ENCODE peak calls at places on chromosome 1, in ten cellular contexts. One of them, this sample, is unnamed.

GRCh38 chr1:9421533-9421873 is 117.8 kb upstream of the SLC25A33 start:
- DNase-seq in tibial nerve: no peak
- DNase-seq in choroid plexus epithelial cell: no peak
- DNase-seq in fibroblast of lung: no peak
- DNase-seq in kidney epithelial cell: no peak
- DNase-seq in Karpas-422: no peak
- DNase-seq in fibroblast of mammary gland: no peak
- DNase-seq in lower lobe of right lung: no peak
- DNase-seq in heart right ventricle: no peak
- DNase-seq in cardiac fibroblast: no peak
- DNase-seq in this sample: no peak

GRCh38 chr1:234538930-234539649 is 60.1 kb upstream of the TARBP1 start:
- DNase-seq in tibial nerve: no peak
- DNase-seq in choroid plexus epithelial cell: no peak
- DNase-seq in fibroblast of lung: no peak
- DNase-seq in kidney epithelial cell: no peak
- DNase-seq in Karpas-422: no peak
- DNase-seq in fibroblast of mammary gland: no peak
- DNase-seq in lower lobe of right lung: no peak
- DNase-seq in heart right ventricle: peak
- DNase-seq in cardiac fibroblast: no peak
- DNase-seq in this sample: no peak

GRCh38 chr1:5862051-5862825 is 130.0 kb downstream of the NPHP4 start:
- DNase-seq in tibial nerve: no peak
- DNase-seq in choroid plexus epithelial cell: no peak
- DNase-seq in fibroblast of lung: no peak
- DNase-seq in kidney epithelial cell: no peak
- DNase-seq in Karpas-422: no peak
- DNase-seq in fibroblast of mammary gland: no peak
- DNase-seq in lower lobe of right lung: no peak
- DNase-seq in heart right ventricle: no peak
- DNase-seq in cardiac fibroblast: no peak
- DNase-seq in this sample: no peak

GRCh38 chr1:24586970-24587820 is 31.3 kb downstream of the NCMAP start:
- DNase-seq in tibial nerve: peak
- DNase-seq in choroid plexus epithelial cell: peak
- DNase-seq in fibroblast of lung: peak
- DNase-seq in kidney epithelial cell: no peak
- DNase-seq in Karpas-422: peak
- DNase-seq in fibroblast of mammary gland: peak
- DNase-seq in lower lobe of right lung: no peak
- DNase-seq in heart right ventricle: no peak
- DNase-seq in cardiac fibroblast: peak
- DNase-seq in this sample: no peak

GRCh38 chr1:29706936-29707335 is 470.6 kb downstream of the PTPRU start:
- DNase-seq in tibial nerve: no peak
- DNase-seq in choroid plexus epithelial cell: peak
- DNase-seq in fibroblast of lung: peak
- DNase-seq in kidney epithelial cell: no peak
- DNase-seq in Karpas-422: peak
- DNase-seq in fibroblast of mammary gland: peak
- DNase-seq in lower lobe of right lung: no peak
- DNase-seq in heart right ventricle: no peak
- DNase-seq in cardiac fibroblast: peak
- DNase-seq in this sample: peak

GRCh38 chr1:65994223-65994622 is 201.5 kb downstream of the PDE4B start:
- DNase-seq in tibial nerve: no peak
- DNase-seq in choroid plexus epithelial cell: no peak
- DNase-seq in fibroblast of lung: no peak
- DNase-seq in kidney epithelial cell: no peak
- DNase-seq in Karpas-422: no peak
- DNase-seq in fibroblast of mammary gland: no peak
- DNase-seq in lower lobe of right lung: no peak
- DNase-seq in heart right ventricle: no peak
- DNase-seq in cardiac fibroblast: no peak
- DNase-seq in this sample: no peak

GRCh38 chr1:206753141-206753540 is 17.4 kb upstream of the IL19 start:
- DNase-seq in tibial nerve: no peak
- DNase-seq in choroid plexus epithelial cell: no peak
- DNase-seq in fibroblast of lung: no peak
- DNase-seq in kidney epithelial cell: no peak
- DNase-seq in Karpas-422: no peak
- DNase-seq in fibroblast of mammary gland: peak
- DNase-seq in lower lobe of right lung: no peak
- DNase-seq in heart right ventricle: no peak
- DNase-seq in cardiac fibroblast: peak
- DNase-seq in this sample: no peak

GRCh38 chr1:207393610-207394009 is 60.5 kb upstream of the CR2 start:
- DNase-seq in tibial nerve: no peak
- DNase-seq in choroid plexus epithelial cell: peak
- DNase-seq in fibroblast of lung: peak
- DNase-seq in kidney epithelial cell: peak
- DNase-seq in Karpas-422: no peak
- DNase-seq in fibroblast of mammary gland: peak
- DNase-seq in lower lobe of right lung: no peak
- DNase-seq in heart right ventricle: no peak
- DNase-seq in cardiac fibroblast: peak
- DNase-seq in this sample: no peak

GRCh38 chr1:41423511-41424191 is 60.8 kb downstream of the EDN2 start:
- DNase-seq in tibial nerve: no peak
- DNase-seq in choroid plexus epithelial cell: no peak
- DNase-seq in fibroblast of lung: no peak
- DNase-seq in kidney epithelial cell: no peak
- DNase-seq in Karpas-422: no peak
- DNase-seq in fibroblast of mammary gland: no peak
- DNase-seq in lower lobe of right lung: peak
- DNase-seq in heart right ventricle: peak
- DNase-seq in cardiac fibroblast: no peak
- DNase-seq in this sample: peak

GRCh38 chr1:168135116-168135981 is 1.4 kb downstream of the GPR161 start:
- DNase-seq in tibial nerve: no peak
- DNase-seq in choroid plexus epithelial cell: peak
- DNase-seq in fibroblast of lung: no peak
- DNase-seq in kidney epithelial cell: no peak
- DNase-seq in Karpas-422: peak
- DNase-seq in fibroblast of mammary gland: no peak
- DNase-seq in lower lobe of right lung: no peak
- DNase-seq in heart right ventricle: no peak
- DNase-seq in cardiac fibroblast: no peak
- DNase-seq in this sample: no peak

GRCh38 chr1:93029317-93029716 is 49.8 kb upstream of the MTF2 start:
- DNase-seq in tibial nerve: no peak
- DNase-seq in choroid plexus epithelial cell: no peak
- DNase-seq in fibroblast of lung: no peak
- DNase-seq in kidney epithelial cell: no peak
- DNase-seq in Karpas-422: peak
- DNase-seq in fibroblast of mammary gland: no peak
- DNase-seq in lower lobe of right lung: no peak
- DNase-seq in heart right ventricle: no peak
- DNase-seq in cardiac fibroblast: no peak
- DNase-seq in this sample: no peak

GRCh38 chr1:235642021-235642942 is 7.3 kb downstream of the GNG4 start:
- DNase-seq in tibial nerve: no peak
- DNase-seq in choroid plexus epithelial cell: peak
- DNase-seq in fibroblast of lung: peak
- DNase-seq in kidney epithelial cell: no peak
- DNase-seq in Karpas-422: no peak
- DNase-seq in fibroblast of mammary gland: peak
- DNase-seq in lower lobe of right lung: no peak
- DNase-seq in heart right ventricle: no peak
- DNase-seq in cardiac fibroblast: peak
- DNase-seq in this sample: no peak

GRCh38 chr1:14679027-14679688 is 80.7 kb downstream of the KAZN start:
- DNase-seq in tibial nerve: no peak
- DNase-seq in choroid plexus epithelial cell: no peak
- DNase-seq in fibroblast of lung: no peak
- DNase-seq in kidney epithelial cell: no peak
- DNase-seq in Karpas-422: no peak
- DNase-seq in fibroblast of mammary gland: no peak
- DNase-seq in lower lobe of right lung: no peak
- DNase-seq in heart right ventricle: no peak
- DNase-seq in cardiac fibroblast: no peak
- DNase-seq in this sample: no peak
- H3K4me3 ChIP-seq in tibial nerve: no peak
- H3K4me3 ChIP-seq in choroid plexus epithelial cell: no peak
- H3K4me3 ChIP-seq in fibroblast of lung: no peak
- H3K4me3 ChIP-seq in kidney epithelial cell: no peak
- H3K4me3 ChIP-seq in Karpas-422: no peak
- H3K4me3 ChIP-seq in fibroblast of mammary gland: no peak
- H3K4me3 ChIP-seq in lower lobe of right lung: no peak
- H3K4me3 ChIP-seq in heart right ventricle: no peak
- H3K4me3 ChIP-seq in cardiac fibroblast: no peak
- H3K4me3 ChIP-seq in this sample: no peak

GRCh38 chr1:164382384-164382783 is 176.6 kb upstream of the PBX1 start:
- DNase-seq in tibial nerve: no peak
- DNase-seq in choroid plexus epithelial cell: no peak
- DNase-seq in fibroblast of lung: no peak
- DNase-seq in kidney epithelial cell: no peak
- DNase-seq in Karpas-422: no peak
- DNase-seq in fibroblast of mammary gland: no peak
- DNase-seq in lower lobe of right lung: no peak
- DNase-seq in heart right ventricle: no peak
- DNase-seq in cardiac fibroblast: no peak
- DNase-seq in this sample: no peak

GRCh38 chr1:164380893-164381292 is 178.1 kb upstream of the PBX1 start:
- DNase-seq in tibial nerve: peak
- DNase-seq in choroid plexus epithelial cell: peak
- DNase-seq in fibroblast of lung: peak
- DNase-seq in kidney epithelial cell: no peak
- DNase-seq in Karpas-422: no peak
- DNase-seq in fibroblast of mammary gland: peak
- DNase-seq in lower lobe of right lung: no peak
- DNase-seq in heart right ventricle: no peak
- DNase-seq in cardiac fibroblast: peak
- DNase-seq in this sample: no peak

DNA sequence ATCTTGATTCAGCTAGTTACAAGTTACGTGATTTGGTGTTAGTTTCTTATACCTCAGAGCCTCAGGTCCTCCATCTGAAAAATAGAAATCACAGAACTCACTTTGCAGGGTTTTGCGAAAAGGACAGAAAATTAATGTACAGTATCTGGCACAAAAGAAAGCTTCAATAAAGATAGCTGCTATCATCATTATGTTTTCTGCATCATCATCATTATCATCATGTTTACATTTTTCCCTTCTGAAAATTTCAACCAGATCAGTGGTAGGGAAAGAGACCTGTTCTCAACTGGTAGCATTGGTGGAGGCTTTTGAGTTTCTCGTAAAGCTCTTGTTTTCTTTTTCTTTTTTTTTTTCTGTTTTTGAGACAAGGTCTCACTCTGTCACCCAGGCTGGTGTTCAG is 174.7 kb upstream of the PBX1 start:
- DNase-seq in tibial nerve: no peak
- DNase-seq in choroid plexus epithelial cell: no peak
- DNase-seq in fibroblast of lung: no peak
- DNase-seq in kidney epithelial cell: no peak
- DNase-seq in Karpas-422: no peak
- DNase-seq in fibroblast of mammary gland: no peak
- DNase-seq in lower lobe of right lung: no peak
- DNase-seq in heart right ventricle: no peak
- DNase-seq in cardiac fibroblast: no peak
- DNase-seq in this sample: no peak
- H3K4me3 ChIP-seq in tibial nerve: no peak
- H3K4me3 ChIP-seq in choroid plexus epithelial cell: no peak
- H3K4me3 ChIP-seq in fibroblast of lung: no peak
- H3K4me3 ChIP-seq in kidney epithelial cell: no peak
- H3K4me3 ChIP-seq in Karpas-422: no peak
- H3K4me3 ChIP-seq in fibroblast of mammary gland: no peak
- H3K4me3 ChIP-seq in lower lobe of right lung: no peak
- H3K4me3 ChIP-seq in heart right ventricle: no peak
- H3K4me3 ChIP-seq in cardiac fibroblast: no peak
- H3K4me3 ChIP-seq in this sample: no peak

GRCh38 chr1:154407866-154408777 is 3.0 kb downstream of the IL6R start:
- DNase-seq in tibial nerve: no peak
- DNase-seq in choroid plexus epithelial cell: no peak
- DNase-seq in fibroblast of lung: peak
- DNase-seq in kidney epithelial cell: no peak
- DNase-seq in Karpas-422: peak
- DNase-seq in fibroblast of mammary gland: no peak
- DNase-seq in lower lobe of right lung: peak
- DNase-seq in heart right ventricle: no peak
- DNase-seq in cardiac fibroblast: peak
- DNase-seq in this sample: no peak
- H3K4me3 ChIP-seq in tibial nerve: peak
- H3K4me3 ChIP-seq in choroid plexus epithelial cell: no peak
- H3K4me3 ChIP-seq in fibroblast of lung: peak
- H3K4me3 ChIP-seq in kidney epithelial cell: no peak
- H3K4me3 ChIP-seq in Karpas-422: no peak
- H3K4me3 ChIP-seq in fibroblast of mammary gland: no peak
- H3K4me3 ChIP-seq in lower lobe of right lung: peak
- H3K4me3 ChIP-seq in heart right ventricle: peak
- H3K4me3 ChIP-seq in cardiac fibroblast: no peak
- H3K4me3 ChIP-seq in this sample: peak

GRCh38 chr1:77977989-77978292 is 931 bp downstream of the FUBP1 start:
- DNase-seq in tibial nerve: no peak
- DNase-seq in choroid plexus epithelial cell: no peak
- DNase-seq in fibroblast of lung: no peak
- DNase-seq in kidney epithelial cell: no peak
- DNase-seq in Karpas-422: no peak
- DNase-seq in fibroblast of mammary gland: no peak
- DNase-seq in lower lobe of right lung: no peak
- DNase-seq in heart right ventricle: no peak
- DNase-seq in cardiac fibroblast: no peak
- DNase-seq in this sample: no peak

GRCh38 chr1:77978293-77978968 is 441 bp downstream of the FUBP1 start:
- DNase-seq in tibial nerve: peak
- DNase-seq in choroid plexus epithelial cell: peak
- DNase-seq in fibroblast of lung: peak
- DNase-seq in kidney epithelial cell: peak
- DNase-seq in Karpas-422: peak
- DNase-seq in fibroblast of mammary gland: peak
- DNase-seq in lower lobe of right lung: no peak
- DNase-seq in heart right ventricle: no peak
- DNase-seq in cardiac fibroblast: peak
- DNase-seq in this sample: peak

GRCh38 chr1:77976433-77977076 is 2.3 kb downstream of the FUBP1 start:
- DNase-seq in tibial nerve: no peak
- DNase-seq in choroid plexus epithelial cell: no peak
- DNase-seq in fibroblast of lung: no peak
- DNase-seq in kidney epithelial cell: no peak
- DNase-seq in Karpas-422: no peak
- DNase-seq in fibroblast of mammary gland: no peak
- DNase-seq in lower lobe of right lung: no peak
- DNase-seq in heart right ventricle: no peak
- DNase-seq in cardiac fibroblast: no peak
- DNase-seq in this sample: no peak

GRCh38 chr1:77975907-77976306 is 3.0 kb downstream of the FUBP1 start:
- DNase-seq in tibial nerve: no peak
- DNase-seq in choroid plexus epithelial cell: no peak
- DNase-seq in fibroblast of lung: no peak
- DNase-seq in kidney epithelial cell: no peak
- DNase-seq in Karpas-422: no peak
- DNase-seq in fibroblast of mammary gland: no peak
- DNase-seq in lower lobe of right lung: no peak
- DNase-seq in heart right ventricle: no peak
- DNase-seq in cardiac fibroblast: peak
- DNase-seq in this sample: no peak

DNA sequence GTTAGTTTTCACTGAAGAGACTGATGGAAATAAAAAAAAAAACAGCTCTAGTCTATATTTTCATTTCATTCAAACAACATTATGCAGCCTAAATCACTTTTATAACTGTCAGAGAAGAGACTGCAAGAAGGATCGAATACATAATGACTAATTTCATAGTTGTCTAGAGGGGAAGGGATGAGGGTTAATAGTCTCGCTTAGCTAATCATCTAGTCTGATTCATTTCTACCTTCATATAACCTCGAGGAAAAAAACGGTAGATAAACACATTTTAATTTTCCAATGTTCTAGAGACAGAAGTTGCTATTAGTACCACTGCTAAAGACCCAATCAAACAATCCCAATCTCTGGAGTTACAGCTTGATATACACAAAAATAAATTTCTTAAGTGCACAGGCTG is 3.5 kb downstream of the FUBP1 start:
- DNase-seq in tibial nerve: no peak
- DNase-seq in choroid plexus epithelial cell: peak
- DNase-seq in fibroblast of lung: no peak
- DNase-seq in kidney epithelial cell: no peak
- DNase-seq in Karpas-422: no peak
- DNase-seq in fibroblast of mammary gland: peak
- DNase-seq in lower lobe of right lung: no peak
- DNase-seq in heart right ventricle: no peak
- DNase-seq in cardiac fibroblast: peak
- DNase-seq in this sample: no peak
- H3K4me3 ChIP-seq in tibial nerve: no peak
- H3K4me3 ChIP-seq in choroid plexus epithelial cell: peak
- H3K4me3 ChIP-seq in fibroblast of lung: peak
- H3K4me3 ChIP-seq in kidney epithelial cell: no peak
- H3K4me3 ChIP-seq in Karpas-422: peak
- H3K4me3 ChIP-seq in fibroblast of mammary gland: peak
- H3K4me3 ChIP-seq in lower lobe of right lung: peak
- H3K4me3 ChIP-seq in heart right ventricle: peak
- H3K4me3 ChIP-seq in cardiac fibroblast: peak
- H3K4me3 ChIP-seq in this sample: no peak